ENCODE peak calls at places on chromosomes 11 and 22, in six cellular contexts. K is GM12878, Z is K562, V is HepG2, Y is H1, O is GM12891. W is an unnamed sample.
A peak's percentile ranks its signal among the peaks of the same experiment; 100 is the strongest.

GRCh38 chr11:7353100-7353499 is 101.4 kb downstream of the SYT9 start:
- DNase-seq in V (peak; percentile 26), K (peak; percentile 7), O (peak; percentile 9), Y (peak; percentile 60), Z (peak; percentile 11), W (peak; percentile 5)

GRCh38 chr22:30178180-30179126 is 68.1 kb downstream of the LIF start:
- DNase-seq in K (no peak), Z (no peak), O (no peak), V (no peak), Y (no peak), W (no peak)

GRCh38 chr22:50620861-50621490 is 7.0 kb downstream of the ARSA start:
- DNase-seq in O (no peak), V (peak; percentile 25), Y (no peak), K (peak; percentile 86), Z (no peak), W (no peak)

GRCh38 chr22:50136431-50137047 is 34.0 kb upstream of the PANX2 start:
- DNase-seq in Z (no peak), V (no peak), K (no peak), O (no peak), Y (no peak), W (no peak)

GRCh38 chr22:40240671-40241070 is 62.9 kb downstream of the TNRC6B start:
- DNase-seq in Y (no peak), O (no peak), K (no peak), V (no peak), Z (no peak), W (no peak)

GRCh38 chr11:2525166-2525861 is 80.5 kb downstream of the KCNQ1 start:
- DNase-seq in K (no peak), V (no peak), Z (no peak), O (no peak), Y (no peak), W (peak; percentile 11)

GRCh38 chr22:45887202-45888131 is 89.5 kb downstream of the WNT7B start:
- DNase-seq in Z (no peak), V (no peak), K (no peak), Y (no peak), O (no peak), W (no peak)

GRCh38 chr11:130146797-130147196 is 12.8 kb upstream of the ST14 start:
- DNase-seq in V (no peak), O (no peak), K (no peak), Z (no peak), Y (no peak), W (no peak)

GRCh38 chr11:76771446-76772099 is 11.6 kb upstream of the TSKU start:
- DNase-seq in O (no peak), Z (no peak), Y (no peak), K (no peak), V (no peak), W (no peak)

GRCh38 chr11:71165771-71166170 is 86.6 kb downstream of the SHANK2 start:
- DNase-seq in O (no peak), Z (no peak), Y (no peak), K (no peak), V (no peak), W (no peak)

GRCh38 chr11:62958547-62959071 is 26.2 kb downstream of the SLC22A6 start:
- DNase-seq in Y (no peak), Z (no peak), K (no peak), O (no peak), V (no peak), W (no peak)

GRCh38 chr11:60937811-60938210 is 13.6 kb downstream of the TMEM132A start:
- DNase-seq in V (no peak), Z (no peak), K (no peak), Y (no peak), O (no peak), W (no peak)

GRCh38 chr11:47507868-47508594 is 44.9 kb downstream of the CELF1 start:
- DNase-seq in Y (no peak), V (no peak), K (no peak), Z (peak; percentile 36), O (no peak), W (no peak)
- TF ChIP-seq TAF1 in Y (no peak), V (no peak), K (no peak), Z (no peak), O (no peak), W (no peak)

DNA sequence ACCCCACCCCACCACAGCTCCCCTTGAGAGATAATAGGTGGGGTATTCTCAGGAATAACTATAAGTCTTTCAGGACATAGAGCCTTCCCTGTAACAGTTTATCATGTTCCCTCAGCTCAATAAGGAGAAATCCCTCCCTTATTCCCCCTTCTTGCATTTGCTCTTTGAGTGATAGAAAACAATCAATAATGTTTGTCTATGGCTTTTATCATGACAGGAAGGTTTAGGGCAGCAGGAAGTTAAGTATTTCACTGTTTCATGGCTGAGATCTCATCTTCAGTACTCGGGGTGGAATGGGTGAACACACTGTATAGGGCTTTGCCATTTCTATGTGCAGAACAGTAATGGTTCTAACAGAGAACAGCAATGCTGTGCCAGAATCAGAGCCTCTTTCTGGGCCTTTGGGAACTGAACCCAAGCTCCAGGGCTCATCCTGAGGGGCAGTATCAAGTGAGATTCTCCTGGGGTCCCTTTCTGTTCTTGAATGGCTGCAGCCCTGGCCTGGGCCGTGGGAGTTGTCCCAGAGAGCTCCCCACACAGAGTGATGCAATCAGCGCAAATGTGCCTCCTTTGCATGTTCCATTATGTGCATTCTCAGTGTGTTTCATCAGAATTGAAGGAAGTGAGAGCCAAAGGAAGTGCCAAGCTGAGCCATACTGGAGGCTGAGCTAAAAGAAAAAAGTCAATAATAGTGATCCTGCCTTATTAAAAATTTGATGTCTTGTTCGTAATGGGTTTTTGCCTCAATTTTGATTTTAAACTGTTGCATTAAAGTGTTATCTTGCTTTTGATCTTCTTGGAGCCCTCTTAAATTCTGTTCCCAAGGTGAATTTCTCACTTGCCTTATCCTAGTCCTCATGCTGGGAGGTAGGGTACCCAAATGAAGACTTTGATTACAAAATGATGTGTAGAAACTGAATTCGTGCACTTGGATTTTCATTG is 2.9 kb upstream of the CYP2R1 start:
- DNase-seq in Y (no peak), Z (no peak), K (no peak), V (no peak), O (no peak), W (no peak)
- TF ChIP-seq POLR2A in Y (no peak), Z (no peak), K (no peak), V (no peak), O (no peak), W (no peak)

GRCh38 chr11:13923716-13924650 is 38.5 kb upstream of the SPON1 start:
- DNase-seq in O (no peak), K (peak; percentile 2), Z (no peak), V (no peak), Y (no peak), W (no peak)
- TF ChIP-seq POLR2AphosphoS5 in O (no peak), K (no peak), Z (no peak), V (no peak), Y (no peak), W (no peak)

DNA sequence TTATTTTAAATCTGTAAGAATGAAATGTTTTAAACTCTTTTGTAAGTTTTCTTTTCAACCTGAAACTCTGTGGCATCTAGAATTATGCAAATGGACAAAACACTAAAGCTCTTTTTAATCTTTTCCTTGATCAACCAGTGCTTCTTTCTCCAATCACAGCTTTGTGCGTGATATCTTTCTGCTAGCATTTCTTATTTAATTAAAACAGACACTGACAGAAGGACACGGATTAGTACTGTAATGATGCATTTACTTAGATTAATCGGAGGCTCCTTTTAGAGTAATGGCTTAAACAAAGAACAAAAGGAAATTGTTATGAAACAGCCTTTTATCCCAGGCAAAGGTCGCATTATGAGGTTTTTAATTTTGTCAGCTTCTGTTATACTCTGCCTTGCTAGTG is 48.4 kb upstream of the SOX6 start:
- DNase-seq in V (no peak), O (no peak), K (no peak), Z (no peak), Y (no peak), W (no peak)
- TF ChIP-seq TAF1 in V (no peak), O (no peak), K (no peak), Z (no peak), Y (no peak), W (no peak)

GRCh38 chr11:65662247-65662801 is 392 bp downstream of the RELA start:
- DNase-seq in K (no peak), O (no peak), V (no peak), Y (no peak), Z (no peak), W (no peak)

GRCh38 chr11:65660038-65660437 is 2.7 kb downstream of the RELA start:
- DNase-seq in O (no peak), Z (no peak), V (no peak), Y (no peak), K (no peak), W (peak; percentile 0)

GRCh38 chr11:65663634-65664200 is 1.0 kb upstream of the RELA start:
- DNase-seq in K (no peak), Z (peak; percentile 66), V (no peak), O (no peak), Y (no peak), W (no peak)

GRCh38 chr11:65661599-65662246 is 993 bp downstream of the RELA start:
- DNase-seq in O (no peak), V (no peak), Z (no peak), K (no peak), Y (no peak), W (no peak)

DNA sequence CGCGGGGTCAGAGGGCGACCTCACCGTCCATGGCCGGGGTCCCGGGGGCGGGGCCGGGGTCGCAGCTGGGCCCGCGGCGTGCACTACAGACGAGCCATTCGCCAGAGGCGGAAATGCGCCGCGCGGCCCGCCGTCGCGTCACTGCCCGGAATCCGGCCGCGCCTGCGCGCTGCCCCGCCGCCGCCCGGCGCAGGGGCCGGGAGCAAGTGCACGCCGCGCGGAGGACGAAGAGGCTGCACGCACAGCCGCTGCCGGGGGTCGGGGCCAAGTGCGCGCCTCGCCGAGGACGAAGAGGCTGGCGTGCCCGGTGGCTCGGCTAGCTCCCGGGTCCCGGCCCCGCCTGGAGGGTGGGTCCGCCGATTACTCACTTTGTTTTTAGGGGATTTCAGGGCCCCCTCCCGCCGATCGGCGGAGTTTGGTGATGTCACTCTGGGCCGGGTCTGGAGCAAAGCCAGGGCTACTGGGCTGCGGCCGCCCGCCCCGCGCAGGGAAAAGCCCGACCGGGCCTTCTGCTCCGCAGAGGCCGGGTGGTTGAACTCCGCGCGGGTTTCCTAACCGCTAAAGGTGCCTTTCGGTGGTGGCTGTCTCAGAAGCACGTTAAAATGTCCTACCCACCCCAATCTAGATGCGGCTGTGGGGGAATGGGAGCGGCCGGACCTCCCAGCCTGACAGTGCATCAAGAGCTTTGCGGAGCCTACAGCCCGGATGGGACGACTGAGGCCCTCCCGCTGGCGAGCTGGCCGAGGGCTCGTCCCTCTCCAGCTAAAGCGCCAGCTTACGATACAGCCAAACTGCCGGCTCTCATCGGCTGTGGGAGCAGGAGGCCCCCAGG is at the start of gene RELA:
- DNase-seq in V (peak; percentile 81), O (peak; percentile 94), K (no peak), Z (peak; percentile 94), Y (peak; percentile 91), W (peak; percentile 92)
- TF ChIP-seq POLR2A in V (peak; percentile 81), O (no peak), K (peak; percentile 79), Z (peak; percentile 81), Y (no peak), W (peak; percentile 78)

GRCh38 chr11:117998201-117998579 is 12.0 kb downstream of the IL10RA start:
- DNase-seq in V (no peak), K (peak; percentile 74), O (no peak), Y (no peak), Z (no peak), W (peak; percentile 56)

GRCh38 chr11:117998664-117999353 is 12.6 kb downstream of the IL10RA start:
- DNase-seq in V (no peak), K (no peak), Y (no peak), O (no peak), Z (no peak), W (no peak)

GRCh38 chr11:118000067-118000849 is 14.1 kb downstream of the IL10RA start:
- DNase-seq in V (no peak), O (no peak), Y (no peak), Z (no peak), K (no peak), W (no peak)

GRCh38 chr11:118000850-118001228 is 14.6 kb downstream of the IL10RA start:
- DNase-seq in Z (no peak), V (no peak), O (no peak), K (no peak), Y (no peak), W (no peak)

GRCh38 chr11:117999354-117999993 is 13.3 kb downstream of the IL10RA start:
- DNase-seq in O (no peak), K (no peak), Z (no peak), V (no peak), Y (no peak), W (no peak)
- TF ChIP-seq POLR2AphosphoS5 in O (no peak), K (no peak), Z (no peak), V (no peak), Y (no peak), W (no peak)